ENCODE peak calls at places on chromosome 10, in nine cellular contexts. Z is GM12865, M is A549, E is RWPE2, B is heart right ventricle, V is HepG2, G is tibial nerve, Y is progenitor cell of endocrine pancreas, A is IMR-90. Q is an unnamed sample.

GRCh38 chr10:61764486-61764885 is 101.8 kb downstream of the CABCOCO1 start:
- DNase-seq in Z (no peak), V (no peak), M (no peak), B (no peak), E (no peak), A (no peak), Y (no peak), G (no peak), Q (no peak)

GRCh38 chr10:72800000-72800740 is 93.4 kb upstream of the OIT3 start:
- DNase-seq in Y (no peak), G (no peak), E (no peak), M (no peak), B (no peak), V (peak), A (peak), Z (no peak), Q (no peak)

GRCh38 chr10:72254891-72255568 is 18.7 kb upstream of the DDIT4 start:
- DNase-seq in M (peak), A (peak), B (peak), E (peak), Z (peak), V (no peak), G (peak), Y (no peak), Q (peak)

GRCh38 chr10:3763852-3764625 is 21.0 kb downstream of the KLF6 start:
- DNase-seq in Y (no peak), Z (no peak), G (no peak), V (no peak), A (peak), M (no peak), E (no peak), B (no peak), Q (peak)

GRCh38 chr10:34792881-34793280 is 22.2 kb downstream of the PARD3 start:
- DNase-seq in A (no peak), G (no peak), M (no peak), B (no peak), E (no peak), Z (no peak), V (no peak), Y (no peak), Q (no peak)

GRCh38 chr10:86936661-86937501 is 20.5 kb downstream of the MMRN2 start:
- DNase-seq in A (peak), B (no peak), M (no peak), E (no peak), G (no peak), Z (no peak), V (no peak), Y (no peak), Q (peak)

GRCh38 chr10:99172130-99172738 is 63.4 kb downstream of the HPSE2 start:
- DNase-seq in A (peak), Y (peak), B (no peak), E (no peak), G (no peak), Z (peak), V (peak), M (peak), Q (peak)

GRCh38 chr10:124955243-124955642 is 13.3 kb downstream of the ZRANB1 start:
- DNase-seq in M (no peak), E (no peak), Y (no peak), A (peak), G (no peak), V (no peak), B (no peak), Z (no peak), Q (no peak)

GRCh38 chr10:77801474-77802238 is 124.9 kb downstream of the DLG5 start:
- DNase-seq in Z (peak), E (peak), V (no peak), B (no peak), G (no peak), M (no peak), Y (no peak), A (peak), Q (peak)

GRCh38 chr10:131825150-131825907 is 75.5 kb upstream of the PPP2R2D start:
- DNase-seq in G (no peak), B (no peak), A (no peak), Z (no peak), E (no peak), M (no peak), V (no peak), Y (no peak), Q (no peak)

GRCh38 chr10:46528171-46528671 is 28.2 kb downstream of the GPRIN2 start:
- DNase-seq in B (no peak), V (no peak), Z (no peak), M (no peak), Y (no peak), A (no peak), E (peak), G (no peak), Q (no peak)

GRCh38 chr10:114163062-114163861 is 10.7 kb downstream of the CCDC186 start:
- DNase-seq in V (no peak), Y (no peak), B (no peak), A (no peak), M (no peak), E (no peak), G (no peak), Z (no peak), Q (no peak)

GRCh38 chr10:97235353-97235752 is 49.6 kb upstream of the SLIT1 start:
- DNase-seq in V (no peak), A (no peak), M (no peak), Y (no peak), G (no peak), E (no peak), Z (no peak), B (no peak), Q (no peak)

GRCh38 chr10:86366033-86366901 is at the start of gene GRID1:
- DNase-seq in Y (peak), E (peak), Z (no peak), M (no peak), V (no peak), G (peak), B (no peak), A (no peak), Q (no peak)

GRCh38 chr10:133196936-133197758 is 32.9 kb upstream of the UTF1 start:
- DNase-seq in G (no peak), Z (no peak), B (no peak), E (no peak), M (no peak), V (no peak), Y (no peak), A (no peak), Q (no peak)

GRCh38 chr10:132269286-132270230 is 38.2 kb downstream of the STK32C start:
- DNase-seq in A (no peak), V (no peak), Y (no peak), E (no peak), Z (no peak), G (no peak), M (no peak), B (no peak), Q (no peak)

GRCh38 chr10:73910764-73911552 is at the start of gene PLAU:
- DNase-seq in G (no peak), V (no peak), B (peak), A (peak), Z (peak), M (no peak), E (no peak), Y (peak), Q (no peak)

DNA sequence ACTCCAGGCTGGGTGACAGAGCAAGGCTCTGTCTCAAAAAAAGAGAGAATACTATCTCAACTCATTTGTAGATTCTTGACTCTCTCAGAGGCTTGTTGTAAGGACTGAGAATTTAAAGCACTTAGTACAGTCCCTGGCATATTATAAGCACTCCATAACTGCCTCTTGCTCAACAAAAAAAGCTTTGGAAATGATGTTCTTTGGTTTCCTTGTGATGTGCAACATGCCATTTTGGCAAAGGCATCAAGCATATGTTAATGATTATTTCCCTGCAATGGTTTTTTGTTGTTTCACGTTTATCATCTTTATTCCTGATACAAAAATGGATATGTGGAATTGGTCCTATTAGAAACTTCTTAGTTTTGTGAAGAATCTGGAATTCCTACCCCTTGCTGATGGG is 15.7 kb downstream of the NOLC1 start:
- DNase-seq in G (no peak), V (no peak), E (no peak), Y (no peak), Z (no peak), A (no peak), M (no peak), B (no peak), Q (no peak)
- TF ChIP-seq CTCF in G (no peak), V (no peak), E (no peak), Y (no peak), Z (no peak), A (no peak), M (no peak), B (no peak), Q (no peak)

GRCh38 chr10:24871501-24871900 is 80.9 kb downstream of the PRTFDC1 start:
- DNase-seq in G (no peak), A (no peak), Y (no peak), B (no peak), E (no peak), M (no peak), V (no peak), Z (no peak), Q (no peak)

GRCh38 chr10:24866615-24867583 is 85.5 kb downstream of the PRTFDC1 start:
- DNase-seq in Y (no peak), G (peak), Z (no peak), B (peak), A (peak), V (peak), M (peak), E (no peak), Q (peak)

GRCh38 chr10:24871006-24871405 is 81.4 kb downstream of the PRTFDC1 start:
- DNase-seq in V (no peak), Y (no peak), Z (no peak), G (no peak), A (no peak), E (no peak), B (no peak), M (no peak), Q (no peak)

GRCh38 chr10:24872049-24872789 is 80.2 kb downstream of the PRTFDC1 start:
- DNase-seq in Y (no peak), M (no peak), Z (no peak), B (no peak), V (no peak), A (no peak), G (no peak), E (no peak), Q (peak)

GRCh38 chr10:24869354-24870016 is 82.9 kb downstream of the PRTFDC1 start:
- DNase-seq in Y (no peak), Z (no peak), E (no peak), B (no peak), A (peak), G (no peak), V (no peak), M (no peak), Q (peak)
- TF ChIP-seq CTCF in Y (no peak), Z (no peak), E (no peak), B (no peak), A (no peak), G (no peak), V (no peak), M (no peak), Q (no peak)

DNA sequence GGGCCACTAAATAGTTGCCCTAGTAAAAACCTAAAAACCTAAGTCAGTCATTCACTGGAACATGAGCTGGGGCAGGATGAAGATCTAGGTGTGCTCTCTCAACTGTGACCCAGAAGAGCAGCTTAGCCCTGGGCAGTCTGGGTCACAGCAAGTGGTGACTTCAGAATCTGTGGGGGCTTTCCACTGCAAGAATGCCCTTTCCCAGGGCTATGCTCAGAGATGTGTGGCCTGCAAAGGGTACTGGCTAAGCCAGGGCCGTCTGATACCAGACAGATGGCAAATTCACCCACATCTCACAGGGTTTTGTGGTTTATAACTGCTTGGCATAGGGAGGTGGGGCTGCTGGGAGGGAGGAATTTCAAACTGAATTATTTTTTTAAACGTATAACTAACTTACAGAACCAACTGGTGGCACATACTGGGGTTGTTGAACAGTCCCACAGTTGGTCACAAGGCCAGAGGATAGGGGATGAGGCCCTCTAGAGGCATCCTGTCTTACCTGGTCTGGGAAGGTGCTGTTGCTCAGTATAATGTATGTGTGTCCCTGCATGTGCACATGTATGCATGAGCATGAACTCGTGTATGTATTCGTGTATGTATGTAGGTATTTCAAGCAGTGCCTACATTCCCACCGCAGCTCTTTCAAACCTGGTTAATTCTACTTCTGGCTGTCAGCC is 63.2 kb downstream of the PRPF18 start:
- DNase-seq in V (no peak), G (no peak), Y (no peak), B (no peak), M (no peak), Z (peak), E (no peak), A (no peak), Q (no peak)
- TF ChIP-seq CTCF in V (no peak), G (no peak), Y (no peak), B (no peak), M (no peak), Z (no peak), E (no peak), A (no peak), Q (no peak)

GRCh38 chr10:102289356-102289755 is 44.0 kb downstream of the GBF1 start:
- DNase-seq in Z (no peak), A (no peak), V (no peak), M (no peak), E (no peak), Y (no peak), G (no peak), B (no peak), Q (no peak)
- TF ChIP-seq CTCF in Z (no peak), A (no peak), V (no peak), M (no peak), E (no peak), Y (no peak), G (no peak), B (no peak), Q (no peak)